ENCODE peak calls at places on chromosomes 12 and 14, in five cellular contexts. T is HT1080, Z is HS-5, N is SK-N-SH, I is GM23248. C is an unnamed sample.

GRCh38 chr12:31590730-31591307 is at the start of gene DENND5B:
- DNase-seq in I (peak; percentile 87), N (peak; percentile 93), Z (no peak), T (peak; percentile 19), C (peak; percentile 90)

GRCh38 chr14:69610859-69611263 is 535 bp upstream of the SUSD6 start:
- DNase-seq in I (peak; percentile 66), N (peak; percentile 41), Z (no peak), T (no peak), C (no peak)

GRCh38 chr12:24718641-24719040 is 230.3 kb downstream of the BCAT1 start:
- DNase-seq in N (no peak), Z (no peak), I (no peak), T (no peak), C (no peak)

GRCh38 chr12:49865109-49865781 is 22.3 kb upstream of the BCDIN3D start:
- DNase-seq in T (no peak), Z (no peak), I (no peak), N (no peak), C (no peak)

GRCh38 chr12:30019386-30020140 is 235.8 kb upstream of the TMTC1 start:
- DNase-seq in I (no peak), Z (no peak), N (peak; percentile 1), T (no peak), C (no peak)

GRCh38 chr12:110345176-110345651 is 58.3 kb downstream of the ANAPC7 start:
- DNase-seq in Z (no peak), I (no peak), N (no peak), T (no peak), C (no peak)

GRCh38 chr14:77142289-77142814 is 761 bp upstream of the ZDHHC22 start:
- DNase-seq in I (no peak), Z (no peak), T (no peak), N (no peak), C (no peak)

GRCh38 chr14:80055912-80056801 is 155.1 kb downstream of the DIO2 start:
- DNase-seq in I (peak; percentile 73), Z (peak; percentile 32), N (peak; percentile 23), T (peak; percentile 55), C (peak; percentile 29)

GRCh38 chr12:19209636-19210035 is 80.1 kb downstream of the PLEKHA5 start:
- DNase-seq in Z (no peak), I (no peak), N (no peak), T (no peak), C (no peak)

GRCh38 chr12:16573652-16574077 is 32.3 kb downstream of the LMO3 start:
- DNase-seq in N (no peak), Z (no peak), I (no peak), T (no peak), C (peak; percentile 50)

GRCh38 chr14:73168691-73169090 is 32.4 kb downstream of the PSEN1 start:
- DNase-seq in N (no peak), T (no peak), I (no peak), Z (no peak), C (no peak)

GRCh38 chr12:57727758-57728395 is 10.7 kb downstream of the AGAP2 start:
- DNase-seq in T (no peak), Z (no peak), N (no peak), I (no peak), C (no peak)

GRCh38 chr12:117294206-117294605 is 67.2 kb downstream of the NOS1 start:
- DNase-seq in T (no peak), I (no peak), N (no peak), Z (no peak), C (peak; percentile 77)

GRCh38 chr12:113239811-113240331 is 18.6 kb downstream of the TPCN1 start:
- DNase-seq in Z (no peak), T (no peak), N (no peak), I (no peak), C (peak; percentile 55)

GRCh38 chr12:93195511-93195910 is 182.2 kb upstream of the NUDT4 start:
- DNase-seq in Z (no peak), T (no peak), N (no peak), I (no peak), C (no peak)

GRCh38 chr14:105343194-105343593 is 28.6 kb downstream of the PACS2 start:
- DNase-seq in Z (no peak), I (no peak), N (peak; percentile 81), T (no peak), C (no peak)

GRCh38 chr14:41607119-41607785 is 576 bp downstream of the LRFN5 start:
- DNase-seq in Z (no peak), I (peak; percentile 56), N (no peak), T (peak; percentile 20), C (peak; percentile 19)

GRCh38 chr14:24297190-24297964 is 2.2 kb downstream of the DHRS1 start:
- DNase-seq in Z (no peak), T (peak; percentile 21), I (peak; percentile 38), N (peak; percentile 43), C (no peak)

GRCh38 chr14:56891226-56891625 is 80.9 kb upstream of the OTX2 start:
- DNase-seq in I (no peak), N (no peak), T (no peak), Z (no peak), C (no peak)

GRCh38 chr14:78586681-78587080 is 416.5 kb downstream of the NRXN3 start:
- DNase-seq in N (no peak), Z (no peak), I (no peak), T (no peak), C (no peak)

GRCh38 chr12:20374775-20375174 is 6.4 kb downstream of the PDE3A start:
- DNase-seq in T (peak; percentile 52), N (no peak), Z (no peak), I (no peak), C (no peak)

GRCh38 chr12:29574500-29574899 is 77.0 kb upstream of the OVCH1 start:
- DNase-seq in I (no peak), T (no peak), N (no peak), Z (no peak), C (no peak)

GRCh38 chr12:127785535-127785934 is 481.4 kb upstream of the TMEM132C start:
- DNase-seq in T (peak; percentile 33), I (peak; percentile 89), Z (peak; percentile 50), N (no peak), C (no peak)

GRCh38 chr14:78446807-78447206 is 276.6 kb downstream of the NRXN3 start:
- DNase-seq in T (no peak), I (peak; percentile 25), Z (no peak), N (no peak), C (no peak)